ENCODE peak calls at places on chromosomes 11 and 22, in ten cellular contexts. E is B cell, B is HFF-Myc, O is nephron progenitor cell, K is endothelial cell, C is foreskin fibroblast, Z is Peyer's patch, Q is uterus, D is AG04450, F is body of pancreas. L is an unnamed sample.

GRCh38 chr22:23080542-23081290 is 10.4 kb downstream of the GNAZ start:
- DNase-seq in O (no peak), C (no peak), K (no peak), F (no peak), B (no peak), E (no peak), Z (no peak), D (no peak), Q (no peak), L (no peak)

GRCh38 chr11:108985611-108986279 is 320.9 kb downstream of the DDX10 start:
- DNase-seq in E (no peak), C (peak; percentile 84), K (no peak), Z (no peak), D (peak; percentile 33), O (no peak), F (no peak), Q (no peak), B (peak; percentile 35), L (peak; percentile 57)

GRCh38 chr11:7143908-7144307 is 55.1 kb downstream of the RBMXL2 start:
- DNase-seq in D (no peak), Z (no peak), K (no peak), B (no peak), E (no peak), Q (no peak), O (no peak), C (peak; percentile 43), F (no peak), L (peak; percentile 1)

GRCh38 chr11:18191376-18191775 is 18.7 kb downstream of the MRGPRX4 start:
- DNase-seq in O (no peak), D (no peak), E (no peak), B (no peak), K (no peak), C (no peak), Z (no peak), Q (no peak), F (no peak), L (no peak)

GRCh38 chr11:45899448-45900174 is 7.5 kb downstream of the FREY1 start:
- DNase-seq in B (peak; percentile 72), O (peak; percentile 92), Q (peak; percentile 93), F (peak; percentile 93), C (peak; percentile 96), Z (peak; percentile 47), E (peak; percentile 86), D (peak; percentile 63), K (peak; percentile 75), L (peak; percentile 87)

GRCh38 chr11:63609536-63609935 is 4.7 kb downstream of the PLAAT3 start:
- DNase-seq in Q (no peak), B (no peak), D (no peak), O (no peak), F (no peak), C (no peak), Z (no peak), E (no peak), K (no peak), L (no peak)

GRCh38 chr22:19085233-19086043 is 36.8 kb downstream of the DGCR2 start:
- DNase-seq in Z (peak; percentile 13), B (no peak), D (no peak), E (peak; percentile 51), F (no peak), O (no peak), K (peak; percentile 9), C (peak; percentile 61), Q (no peak), L (peak; percentile 36)

GRCh38 chr11:26331911-26332571 is at the start of gene ANO3:
- DNase-seq in C (peak; percentile 93), Z (no peak), F (peak; percentile 73), D (peak; percentile 50), K (peak; percentile 94), B (peak; percentile 54), Q (peak; percentile 14), O (peak; percentile 95), E (no peak), L (peak; percentile 63)

GRCh38 chr11:12696911-12697581 is 22.8 kb downstream of the TEAD1 start:
- DNase-seq in C (no peak), F (no peak), O (no peak), Z (no peak), Q (no peak), B (no peak), K (no peak), E (no peak), D (no peak), L (no peak)

GRCh38 chr22:22449819-22450218 is 58.7 kb downstream of the ZNF280B start:
- DNase-seq in B (no peak), F (no peak), E (no peak), K (no peak), D (no peak), O (no peak), C (no peak), Z (no peak), Q (no peak), L (no peak)

GRCh38 chr11:6251990-6252473 is 7.6 kb upstream of the CCKBR start:
- DNase-seq in C (peak; percentile 29), O (no peak), K (no peak), B (no peak), Z (no peak), Q (no peak), E (no peak), D (peak; percentile 24), F (peak; percentile 82), L (no peak)

GRCh38 chr22:25375683-25376082 is 156.2 kb downstream of the CRYBB2 start:
- DNase-seq in D (no peak), E (no peak), C (no peak), K (peak; percentile 49), Q (no peak), Z (no peak), F (no peak), O (no peak), B (no peak), L (no peak)

GRCh38 chr22:46829140-46829891 is 66.9 kb downstream of the TBC1D22A start:
- DNase-seq in D (peak; percentile 76), Q (no peak), O (no peak), E (no peak), Z (no peak), C (peak; percentile 90), K (no peak), B (peak; percentile 85), F (no peak), L (peak; percentile 89)

DNA sequence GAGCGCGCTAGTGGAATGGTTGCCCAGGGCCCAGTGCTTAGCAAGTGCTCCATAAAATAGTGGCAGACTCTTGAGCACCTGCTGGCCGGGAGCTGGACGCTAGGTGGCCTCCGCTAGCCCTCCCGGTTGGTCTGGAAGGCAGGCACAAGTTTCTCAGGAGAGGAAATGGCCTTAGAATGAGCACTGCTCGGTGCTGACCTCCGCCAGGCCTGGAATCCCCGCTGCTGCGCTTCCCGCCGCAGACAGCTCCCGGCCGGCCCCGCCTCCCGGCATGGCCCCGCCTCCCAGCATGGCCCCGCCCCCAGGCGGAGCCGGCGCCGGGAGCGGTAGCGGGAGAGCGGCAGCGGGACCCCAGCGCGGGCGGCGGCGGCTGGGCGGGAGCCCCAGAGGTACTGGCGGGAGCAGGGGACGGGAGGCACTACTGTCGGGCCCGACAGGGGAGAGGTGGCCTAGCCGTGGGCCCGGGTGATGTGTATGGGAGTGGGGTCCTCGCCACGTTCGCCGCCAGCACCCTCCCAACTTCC is at the start of gene SIPA1:
- DNase-seq in O (peak; percentile 92), C (peak; percentile 98), Q (peak; percentile 78), E (peak; percentile 64), Z (peak; percentile 75), K (peak; percentile 93), F (peak; percentile 77), D (peak; percentile 82), B (peak; percentile 65), L (peak; percentile 94)
- TF ChIP-seq CTCF in O (peak; percentile 38), C (peak; percentile 50), Q (peak; percentile 27), E (no peak), Z (peak; percentile 30), K (peak; percentile 58), F (no peak), D (peak; percentile 62), B (peak; percentile 46), L (peak; percentile 74)

GRCh38 chr11:111637885-111638284 is 35.6 kb downstream of the SIK2 start:
- DNase-seq in Z (no peak), Q (no peak), E (no peak), F (no peak), K (no peak), C (no peak), D (no peak), B (no peak), O (no peak), L (no peak)
- TF ChIP-seq CTCF in Z (no peak), Q (no peak), E (no peak), F (no peak), K (no peak), C (no peak), D (no peak), B (no peak), O (no peak), L (no peak)

DNA sequence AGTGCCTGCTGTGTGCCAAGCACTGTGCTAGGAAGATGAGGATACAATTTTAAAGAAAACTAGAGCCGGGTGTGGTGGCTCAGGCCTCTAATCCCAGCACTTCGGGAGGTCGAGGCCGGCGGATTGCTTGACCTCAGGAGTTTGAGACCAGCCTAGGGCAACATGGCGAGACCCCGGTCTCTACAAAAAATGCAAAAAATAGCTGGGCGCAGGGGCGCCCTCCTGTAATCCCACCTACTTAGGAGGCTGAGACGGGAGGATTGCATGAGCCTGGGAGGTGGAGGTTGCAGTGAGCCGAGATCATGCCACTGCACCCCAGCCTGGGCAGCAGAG is 8.3 kb downstream of the TPBGL start:
- DNase-seq in E (peak; percentile 1), O (no peak), C (no peak), D (no peak), Q (no peak), F (no peak), B (no peak), Z (no peak), K (no peak), L (no peak)
- TF ChIP-seq CTCF in E (peak; percentile 59), O (no peak), C (no peak), D (no peak), Q (no peak), F (no peak), B (no peak), Z (no peak), K (no peak), L (peak; percentile 65)

DNA sequence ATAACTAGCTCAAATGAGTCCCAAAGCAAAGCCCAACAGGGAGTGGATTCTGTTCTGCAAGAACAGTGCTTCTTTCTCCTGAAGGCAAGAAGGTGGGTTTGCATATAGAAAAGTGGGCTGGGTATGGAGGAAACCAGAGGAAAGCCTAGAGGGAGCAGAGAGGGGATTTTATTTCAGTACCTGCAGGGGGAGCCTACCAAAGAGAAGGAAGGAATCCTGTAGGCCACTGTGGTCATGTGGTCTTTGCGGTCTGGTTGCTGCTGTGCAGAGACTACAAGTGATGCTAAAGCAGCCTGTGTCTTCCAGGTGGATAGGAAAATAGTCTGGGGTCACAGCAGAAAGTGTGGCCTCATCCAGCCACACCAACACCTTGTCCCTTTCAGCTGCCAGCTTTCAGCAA is 33.2 kb upstream of the ZBTB16 start:
- DNase-seq in F (no peak), Q (no peak), E (peak; percentile 49), D (no peak), C (no peak), Z (peak; percentile 67), B (no peak), O (no peak), K (no peak), L (no peak)
- TF ChIP-seq CTCF in F (no peak), Q (peak; percentile 4), E (no peak), D (no peak), C (no peak), Z (peak; percentile 6), B (peak; percentile 20), O (no peak), K (no peak), L (peak; percentile 31)

L was measured in HFFc6.